ENCODE peak calls at places on chromosomes 13 and 19, in eight cellular contexts. H is activated CD4-positive, alpha-beta T cell treated with anti-CD3 and anti-CD28 coated beads for 36 hours; B is naive thymus-derived CD4-positive, alpha-beta T cell; K is Right ventricle myocardium superior; I is heart right ventricle; M is activated naive CD4-positive, alpha-beta T cell treated with anti-CD3 and anti-CD28 coated beads, Interleukin-2, amount 50 U/mL, for 72 hours; E is T-cell; G is left cardiac atrium. T is an unnamed sample.

GRCh38 chr13:102582256-102582655 is 14.5 kb upstream of the TPP2 start:
- ATAC-seq in H (no peak), E (no peak), I (no peak), G (no peak), B (no peak), M (no peak), K (no peak), T (no peak)

GRCh38 chr19:24098359-24098758 is 11.4 kb downstream of the ZNF254 start:
- ATAC-seq in H (no peak), K (no peak), E (no peak), M (no peak), G (no peak), I (no peak), B (no peak), T (no peak)

GRCh38 chr19:42857544-42857867 is 22.0 kb downstream of the PSG1 start:
- ATAC-seq in H (no peak), E (no peak), M (no peak), K (no peak), I (no peak), B (no peak), G (no peak), T (no peak)

GRCh38 chr19:10863107-10863700 is 8.1 kb upstream of the CARM1 start:
- ATAC-seq in B (peak), I (no peak), G (peak), H (no peak), E (no peak), M (no peak), K (peak), T (no peak)

GRCh38 chr13:32125221-32125621 is 93.6 kb downstream of the FRY start:
- ATAC-seq in E (no peak), G (peak), H (no peak), I (peak), M (no peak), K (peak), B (no peak), T (no peak)

GRCh38 chr19:28634837-28635236 is 578.1 kb downstream of the UQCRFS1 start:
- ATAC-seq in K (no peak), G (no peak), H (no peak), E (no peak), B (no peak), I (no peak), M (no peak), T (no peak)

GRCh38 chr19:38720559-38721236 is 23.6 kb downstream of the CAPN12 start:
- ATAC-seq in K (no peak), I (no peak), B (no peak), G (no peak), H (no peak), E (no peak), M (no peak), T (no peak)

GRCh38 chr13:98540476-98540875 is 36.4 kb downstream of the STK24 start:
- ATAC-seq in B (no peak), I (no peak), G (no peak), E (no peak), H (no peak), K (peak), M (no peak), T (no peak)

GRCh38 chr13:29918845-29919244 is 68.4 kb upstream of the UBL3 start:
- ATAC-seq in B (no peak), I (no peak), M (no peak), H (peak), K (no peak), E (no peak), G (no peak), T (no peak)

T was measured in activated T-helper 17 cell treated with anti-CD3 and anti-CD28 coated beads, Interleukin-2, amount 50 U/mL, for 72 hours.